ENCODE peak calls at places on chromosomes 4 and X, in nine cellular contexts. J is heart right ventricle; U is hypothalamus; E is iris pigment epithelial cell; F is T-helper 22 cell; V is naive thymus-derived CD8-positive, alpha-beta T cell; H is HEK293T; O is HT-29; A is naive B cell. C is an unnamed sample.

GRCh38 chr4:154779362-154779947 is 1.6 kb upstream of the RBM46 start:
- DNase-seq in A (no peak), U (no peak), O (peak; percentile 25), V (no peak), E (peak; percentile 60), J (no peak), H (peak; percentile 17), F (no peak), C (no peak)

GRCh38 chrX:40100141-40100536 is 2.4 kb upstream of the BCOR start:
- DNase-seq in V (no peak), J (no peak), O (peak; percentile 33), F (no peak), A (no peak), H (no peak), U (no peak), E (peak; percentile 50), C (no peak)

GRCh38 chr4:76354517-76355473 is 48.3 kb downstream of the STBD1 start:
- DNase-seq in U (no peak), E (no peak), V (peak; percentile 37), J (no peak), A (no peak), F (no peak), H (no peak), O (no peak), C (no peak)

GRCh38 chr4:129362685-129363274 is 266.8 kb downstream of the C4orf33 start:
- DNase-seq in V (peak; percentile 63), E (peak; percentile 65), A (peak; percentile 15), H (peak; percentile 61), J (peak; percentile 51), F (no peak), O (peak; percentile 80), U (no peak), C (peak; percentile 73)

GRCh38 chr4:123469696-123470095 is 73.1 kb downstream of the SPRY1 start:
- DNase-seq in A (no peak), O (no peak), F (no peak), E (no peak), H (no peak), J (no peak), U (no peak), V (no peak), C (no peak)

GRCh38 chrX:370963-371745 is 15.6 kb downstream of the PPP2R3B start:
- DNase-seq in J (no peak), V (no peak), U (no peak), E (no peak), F (no peak), A (no peak), H (no peak), O (no peak), C (no peak)

GRCh38 chrX:23752740-23753435 is 9.8 kb upstream of the ACOT9 start:
- DNase-seq in J (no peak), V (no peak), H (no peak), F (no peak), U (no peak), E (peak; percentile 86), A (no peak), O (no peak), C (no peak)

GRCh38 chr4:15779336-15779735 is 1.2 kb downstream of the CD38 start:
- DNase-seq in E (peak; percentile 74), V (no peak), O (no peak), U (no peak), H (no peak), J (peak; percentile 58), F (no peak), A (no peak), C (no peak)

GRCh38 chr4:173769568-173769967 is 239.5 kb upstream of the HAND2 start:
- DNase-seq in F (no peak), O (no peak), H (no peak), A (no peak), E (no peak), V (no peak), U (no peak), J (no peak), C (no peak)

GRCh38 chr4:53461244-53461643 is 83.8 kb downstream of the FIP1L1 start:
- DNase-seq in H (no peak), J (no peak), F (no peak), E (peak; percentile 56), U (no peak), A (no peak), O (no peak), V (no peak), C (no peak)

GRCh38 chr4:153560918-153561317 is 94.8 kb downstream of the TMEM131L start:
- DNase-seq in F (no peak), J (no peak), O (no peak), U (no peak), A (no peak), H (no peak), V (no peak), E (peak; percentile 41), C (no peak)

C was measured in K562.